ENCODE peak calls at places on chromosomes 2 and 18, in eight cellular contexts. W is GM12878, O is A549, T is tibial nerve, V is left ventricle myocardium inferior, K is cardiac muscle cell, N is HepG2, P is breast epithelium. D is an unnamed sample. For H3K4me1, the result is how much of the 10 kb centered on the place peaks cover.

GRCh38 chr2:159684796-159685195 is 27.5 kb upstream of the MARCHF7 start:
- DNase-seq in O (peak), N (no peak), T (no peak), W (no peak), V (no peak), P (no peak), K (peak), D (no peak)

GRCh38 chr2:73593676-73594075 is 48.5 kb downstream of the NAT8 start:
- DNase-seq in K (no peak), V (no peak), T (no peak), W (no peak), N (no peak), P (no peak), O (no peak), D (no peak)

GRCh38 chr2:158497486-158497885 is 40.7 kb downstream of the PKP4 start:
- DNase-seq in N (peak), T (no peak), W (no peak), K (no peak), P (no peak), V (no peak), O (peak), D (no peak)

GRCh38 chr2:142980246-142981068 is 103.0 kb downstream of the KYNU start:
- DNase-seq in K (peak), W (no peak), N (peak), T (no peak), P (no peak), O (peak), V (no peak), D (no peak)

GRCh38 chr18:35174093-35174731 is 66.6 kb upstream of the ZNF397 start:
- DNase-seq in N (no peak), W (peak), P (no peak), O (no peak), K (peak), V (no peak), T (no peak), D (no peak)

GRCh38 chr2:28613616-28614501 is 118.0 kb downstream of the PLB1 start:
- DNase-seq in P (peak), N (peak), V (no peak), W (no peak), O (no peak), K (no peak), T (no peak), D (no peak)

GRCh38 chr18:58496937-58497336 is 132.0 kb downstream of the ALPK2 start:
- DNase-seq in T (no peak), N (peak), P (no peak), O (peak), W (no peak), V (no peak), K (no peak), D (peak)

GRCh38 chr2:197090713-197091367 is 164.3 kb upstream of the PGAP1 start:
- DNase-seq in O (no peak), V (no peak), K (no peak), P (no peak), T (no peak), W (no peak), N (no peak), D (peak)

GRCh38 chr18:74499633-74500032 is 3.5 kb downstream of the CNDP2 start:
- DNase-seq in K (peak), P (peak), O (no peak), V (peak), N (no peak), W (peak), T (peak), D (no peak)

GRCh38 chr2:57936216-57936615 is 110.4 kb upstream of the VRK2 start:
- DNase-seq in O (no peak), W (no peak), N (no peak), K (no peak), P (no peak), V (no peak), T (no peak), D (no peak)

GRCh38 chr2:100365434-100365833 is 43.1 kb upstream of the LONRF2 start:
- DNase-seq in W (no peak), N (no peak), K (peak), T (no peak), V (no peak), O (peak), P (peak), D (peak)

GRCh38 chr2:138901530-138901929 is 121.3 kb upstream of the NXPH2 start:
- DNase-seq in T (no peak), K (no peak), V (no peak), N (no peak), P (no peak), W (no peak), O (no peak), D (no peak)

GRCh38 chr2:19819097-19820065 is 82.4 kb downstream of the TTC32 start:
- DNase-seq in N (no peak), V (no peak), W (no peak), K (peak), T (no peak), O (peak), P (no peak), D (no peak)

GRCh38 chr2:142983174-142983573 is 105.7 kb downstream of the KYNU start:
- DNase-seq in W (peak), V (no peak), P (no peak), O (no peak), K (no peak), N (no peak), T (no peak), D (no peak)

GRCh38 chr18:76927216-76927725 is 104.9 kb downstream of the ZNF236 start:
- DNase-seq in T (no peak), V (no peak), O (no peak), N (no peak), W (no peak), P (no peak), K (no peak), D (no peak)

GRCh38 chr2:79593237-79593867 is 80.5 kb downstream of the CTNNA2 start:
- DNase-seq in T (no peak), W (no peak), V (no peak), O (no peak), P (no peak), N (no peak), K (no peak), D (no peak)

GRCh38 chr2:140589273-140589672 is 1541.5 kb downstream of the LRP1B start:
- DNase-seq in N (no peak), V (no peak), W (no peak), O (no peak), P (no peak), K (peak), T (no peak), D (no peak)

GRCh38 chr2:85733121-85733960 is 20.4 kb upstream of the ATOH8 start:
- DNase-seq in W (no peak), O (no peak), V (no peak), P (no peak), K (no peak), T (peak), N (peak), D (no peak)

GRCh38 chr2:102841107-102841840 is 79.4 kb downstream of the TMEM182 start:
- DNase-seq in O (peak), P (no peak), V (peak), N (peak), K (peak), W (no peak), T (no peak), D (peak)

GRCh38 chr18:35811896-35812295 is 160.6 kb upstream of the RMP24 start:
- DNase-seq in K (no peak), W (no peak), N (no peak), O (no peak), V (no peak), T (no peak), P (no peak), D (no peak)

GRCh38 chr2:24659862-24660261 is 133.3 kb downstream of the PTRHD1 start:
- DNase-seq in V (no peak), P (no peak), T (no peak), N (no peak), W (no peak), O (no peak), K (no peak), D (peak)

GRCh38 chr2:7599462-7600258 is 682.4 kb downstream of the RNF144A start:
- DNase-seq in P (no peak), N (no peak), W (no peak), V (no peak), O (no peak), K (no peak), T (no peak), D (no peak)

GRCh38 chr2:158464426-158465281 is 7.9 kb downstream of the PKP4 start:
- DNase-seq in T (no peak), N (peak), K (peak), W (no peak), P (no peak), V (no peak), O (peak), D (no peak)

GRCh38 chr2:237536083-237536415 is 30.3 kb upstream of the PRLH start:
- DNase-seq in K (no peak), P (no peak), V (no peak), N (no peak), W (no peak), O (no peak), T (no peak), D (no peak)

GRCh38 chr2:36355890-36356198 is 266 bp downstream of the CRIM1 start:
- DNase-seq in V (no peak), K (no peak), O (no peak), T (no peak), N (no peak), P (no peak), W (no peak), D (no peak)

GRCh38 chr2:36355157-36355889 is at the start of gene CRIM1:
- DNase-seq in V (peak), N (peak), P (peak), W (no peak), T (peak), O (peak), K (peak), D (peak)

GRCh38 chr2:36357506-36358316 is 2.1 kb downstream of the CRIM1 start:
- DNase-seq in K (peak), W (no peak), V (peak), O (peak), T (no peak), N (peak), P (no peak), D (no peak)

GRCh38 chr2:36356990-36357505 is 1.5 kb downstream of the CRIM1 start:
- DNase-seq in K (no peak), V (no peak), P (no peak), N (peak), T (no peak), O (no peak), W (no peak), D (no peak)

DNA sequence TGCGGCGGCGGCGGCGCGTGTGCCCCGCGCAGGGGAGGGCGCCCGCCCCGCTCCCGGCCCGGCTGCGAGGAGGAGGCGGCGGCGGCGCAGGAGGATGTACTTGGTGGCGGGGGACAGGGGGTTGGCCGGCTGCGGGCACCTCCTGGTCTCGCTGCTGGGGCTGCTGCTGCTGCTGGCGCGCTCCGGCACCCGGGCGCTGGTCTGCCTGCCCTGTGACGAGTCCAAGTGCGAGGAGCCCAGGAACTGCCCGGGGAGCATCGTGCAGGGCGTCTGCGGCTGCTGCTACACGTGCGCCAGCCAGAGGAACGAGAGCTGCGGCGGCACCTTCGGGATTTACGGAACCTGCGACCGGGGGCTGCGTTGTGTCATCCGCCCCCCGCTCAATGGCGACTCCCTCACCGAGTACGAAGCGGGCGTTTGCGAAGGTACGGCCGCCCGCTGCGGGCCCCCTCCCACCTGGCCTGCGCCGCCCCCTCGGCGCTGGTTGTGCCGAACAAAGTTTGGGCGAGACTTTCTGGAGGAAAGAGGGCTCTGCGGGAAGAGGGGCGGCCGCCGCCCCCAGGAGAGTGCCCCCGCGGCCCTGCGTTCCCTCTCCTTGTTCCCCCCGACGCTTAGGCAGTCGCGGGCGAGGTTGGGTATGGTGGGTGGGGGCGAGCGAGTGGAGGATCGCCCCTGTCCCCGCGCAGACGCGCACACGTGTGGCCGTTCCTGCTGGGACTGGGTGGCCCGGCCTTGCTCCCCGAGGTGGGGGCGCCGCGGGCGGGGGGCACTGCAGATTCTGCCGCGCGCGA is 816 bp downstream of the CRIM1 start:
- DNase-seq in V (peak), W (no peak), T (peak), O (no peak), N (no peak), P (peak), K (peak), D (peak)
- H3K4me3 ChIP-seq in V (peak), W (peak), T (peak), O (peak), N (peak), P (peak), K (peak), D (peak)

GRCh38 chr2:184523732-184524131 is 74.6 kb upstream of the ZNF804A start:
- DNase-seq in K (no peak), V (no peak), P (no peak), T (no peak), O (no peak), W (no peak), N (no peak), D (no peak)

GRCh38 chr2:184530239-184530638 is 68.1 kb upstream of the ZNF804A start:
- DNase-seq in V (no peak), W (no peak), P (no peak), K (no peak), T (no peak), O (no peak), N (no peak), D (no peak)

GRCh38 chr2:184528119-184528518 is 70.2 kb upstream of the ZNF804A start:
- DNase-seq in W (no peak), N (no peak), O (no peak), K (no peak), P (no peak), T (no peak), V (no peak), D (no peak)

GRCh38 chr2:184524551-184525382 is 73.6 kb upstream of the ZNF804A start:
- DNase-seq in K (no peak), O (no peak), W (no peak), V (no peak), T (no peak), P (no peak), N (no peak), D (no peak)

DNA sequence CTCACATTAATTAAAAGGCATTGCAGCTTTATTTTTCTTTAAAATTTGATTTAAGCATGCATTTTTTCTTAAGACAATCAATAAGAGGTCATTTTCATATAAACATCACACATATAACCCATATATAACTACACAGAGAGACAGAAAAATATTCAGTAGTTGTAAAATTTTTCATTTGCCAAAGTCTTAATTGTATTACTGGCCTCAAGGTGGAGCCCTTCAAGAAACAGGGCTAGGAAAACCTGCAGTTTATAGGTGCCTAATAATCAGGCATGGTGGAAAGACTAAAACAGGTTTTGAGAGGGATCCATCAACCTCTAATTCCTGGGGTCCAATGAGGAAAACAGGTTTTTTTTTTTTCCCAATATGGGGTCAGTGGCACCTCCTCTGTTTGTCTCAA is 71.3 kb upstream of the ZNF804A start:
- DNase-seq in W (no peak), K (no peak), N (no peak), V (no peak), P (no peak), T (no peak), O (peak), D (no peak)
- TF ChIP-seq CTCF in W (no peak), K (no peak), N (no peak), V (no peak), P (no peak), T (no peak), O (no peak), D (no peak)

GRCh38 chr18:46321954-46322353 is 217.8 kb downstream of the HAUS1 start:
- DNase-seq in P (no peak), K (no peak), W (no peak), O (no peak), V (no peak), T (no peak), N (no peak), D (no peak)

GRCh38 chr18:46320928-46321855 is 217.0 kb downstream of the HAUS1 start:
- DNase-seq in T (no peak), N (no peak), W (no peak), K (peak), O (no peak), P (no peak), V (no peak), D (no peak)

GRCh38 chr18:46318356-46318755 is 214.2 kb downstream of the HAUS1 start:
- DNase-seq in K (no peak), P (no peak), N (no peak), W (no peak), O (no peak), T (no peak), V (no peak), D (no peak)

GRCh38 chr18:46320297-46320696 is 216.1 kb downstream of the HAUS1 start:
- DNase-seq in V (no peak), T (no peak), K (no peak), P (no peak), W (no peak), O (no peak), N (no peak), D (no peak)

DNA sequence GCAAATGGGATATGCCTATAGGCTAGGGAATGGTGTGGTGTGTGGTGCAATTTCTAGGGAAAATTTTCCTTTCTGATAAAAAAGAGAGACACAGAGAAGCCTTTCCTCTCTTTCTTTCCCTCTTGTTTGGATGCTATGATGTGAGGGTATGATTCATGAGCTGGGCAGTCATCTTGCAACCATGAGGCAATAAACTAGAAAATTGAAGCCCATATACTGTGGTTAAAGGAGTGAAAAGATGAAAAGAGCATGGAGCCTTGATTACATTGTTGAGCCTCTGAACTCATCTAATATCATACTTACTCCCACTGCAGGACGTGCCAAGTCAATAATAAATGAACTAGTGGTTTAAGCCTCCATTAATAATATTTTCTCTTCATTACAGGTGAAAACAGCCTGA is 215.6 kb downstream of the HAUS1 start:
- DNase-seq in O (no peak), P (no peak), W (no peak), V (no peak), N (no peak), K (peak), T (no peak), D (no peak)
- H3K4me1 ChIP-seq in O (under half), P (under half), W (under half), V (under half), N (under half), K (under half), T (under half), D (under half)

GRCh38 chr2:23524261-23524706 is 139.3 kb downstream of the KLHL29 start:
- DNase-seq in W (no peak), T (no peak), O (no peak), V (no peak), N (no peak), P (peak), K (no peak), D (no peak)
- H3K4me3 ChIP-seq in W (no peak), T (no peak), O (no peak), V (no peak), N (no peak), P (peak), K (no peak), D (no peak)

GRCh38 chr2:183684686-183685085 is 560.4 kb downstream of the NUP35 start:
- DNase-seq in N (no peak), O (no peak), V (no peak), K (no peak), T (no peak), P (no peak), W (no peak), D (no peak)
- TF ChIP-seq CTCF in N (no peak), O (no peak), V (no peak), K (no peak), T (no peak), P (no peak), W (no peak), D (no peak)

D was measured in BE2C.